ENCODE peak calls at places on chromosome 3, in five cellular contexts. R is GM12864, Z is dorsolateral prefrontal cortex, S is brain microvascular endothelial cell, H is astrocyte of the cerebellum. C is an unnamed sample.

GRCh38 chr3:168191856-168192255 is 96.1 kb upstream of the GOLIM4 start:
- DNase-seq in Z (no peak), H (no peak), S (no peak), R (no peak), C (no peak)

GRCh38 chr3:122797291-122797690 is 2.4 kb downstream of the SLC49A4 start:
- DNase-seq in Z (no peak), S (no peak), H (no peak), R (no peak), C (no peak)

GRCh38 chr3:34017757-34018156 is 219.3 kb downstream of the PDCD6IP start:
- DNase-seq in H (no peak), R (no peak), S (no peak), Z (no peak), C (no peak)

GRCh38 chr3:110074095-110074494 is 736.7 kb upstream of the DPPA4 start:
- DNase-seq in H (no peak), Z (no peak), S (no peak), R (no peak), C (no peak)

GRCh38 chr3:23763040-23763477 is 42.7 kb upstream of the UBE2E1 start:
- DNase-seq in S (no peak), H (no peak), R (no peak), Z (no peak), C (no peak)

GRCh38 chr3:11845661-11846060 is 1.0 kb downstream of the TAMM41 start:
- DNase-seq in R (no peak), Z (no peak), H (no peak), S (no peak), C (no peak)

GRCh38 chr3:71395927-71396695 is 187.4 kb downstream of the FOXP1 start:
- DNase-seq in H (no peak), Z (no peak), S (peak; percentile 65), R (no peak), C (no peak)

GRCh38 chr3:161069441-161070251 is 35.5 kb downstream of the B3GALNT1 start:
- DNase-seq in S (peak; percentile 50), Z (no peak), R (peak; percentile 80), H (peak; percentile 65), C (no peak)

GRCh38 chr3:184619348-184619747 is 57.8 kb downstream of the EPHB3 start:
- DNase-seq in H (no peak), R (no peak), S (no peak), Z (no peak), C (no peak)

GRCh38 chr3:15845475-15845874 is 47.7 kb upstream of the ANKRD28 start:
- DNase-seq in Z (no peak), S (no peak), H (no peak), R (no peak), C (no peak)

GRCh38 chr3:4771238-4771637 is 208.0 kb upstream of the BHLHE40 start:
- DNase-seq in R (no peak), H (no peak), Z (no peak), S (no peak), C (no peak)

GRCh38 chr3:66931699-66932098 is 66.4 kb upstream of the KBTBD8 start:
- DNase-seq in Z (no peak), R (no peak), H (no peak), S (no peak), C (no peak)

GRCh38 chr3:129461461-129462146 is 21.6 kb downstream of the IFT122 start:
- DNase-seq in R (no peak), S (no peak), Z (no peak), H (no peak), C (no peak)

GRCh38 chr3:150286390-150287147 is 121.5 kb upstream of the TSC22D2 start:
- DNase-seq in H (no peak), R (peak; percentile 10), Z (no peak), S (no peak), C (no peak)

GRCh38 chr3:38649500-38650247 is at the start of gene SCN5A:
- DNase-seq in Z (no peak), H (no peak), S (no peak), R (no peak), C (no peak)

GRCh38 chr3:32334675-32335074 is 57.0 kb upstream of the CMTM7 start:
- DNase-seq in R (no peak), Z (no peak), H (no peak), S (no peak), C (no peak)

GRCh38 chr3:7733933-7734332 is 767.7 kb upstream of the LMCD1 start:
- DNase-seq in Z (no peak), R (no peak), S (no peak), H (no peak), C (no peak)

GRCh38 chr3:53708001-53708621 is 138.1 kb downstream of the CHDH start:
- DNase-seq in R (no peak), S (no peak), H (no peak), Z (no peak), C (no peak)

GRCh38 chr3:75338342-75338741 is 325.8 kb upstream of the FRG2C start:
- DNase-seq in R (no peak), H (no peak), S (no peak), Z (no peak), C (no peak)

GRCh38 chr3:60294181-60294580 is 957.1 kb downstream of the FHIT start:
- DNase-seq in Z (no peak), R (no peak), H (peak; percentile 68), S (peak; percentile 55), C (no peak)

GRCh38 chr3:127254730-127255129 is 33.1 kb downstream of the PRR20G start:
- DNase-seq in H (no peak), R (no peak), S (no peak), Z (no peak), C (no peak)

GRCh38 chr3:39181408-39182335 is 10.7 kb downstream of the XIRP1 start:
- DNase-seq in Z (no peak), R (no peak), S (no peak), H (no peak), C (no peak)

GRCh38 chr3:53606793-53607192 is 112.4 kb downstream of the CACNA1D start:
- DNase-seq in H (no peak), S (no peak), Z (no peak), R (no peak), C (no peak)

GRCh38 chr3:184946922-184947321 is 135.0 kb downstream of the VPS8 start:
- DNase-seq in H (no peak), Z (no peak), S (no peak), R (no peak), C (no peak)

GRCh38 chr3:119098620-119099222 is 47.2 kb upstream of the TEX55 start:
- DNase-seq in Z (no peak), R (peak; percentile 2), H (peak; percentile 15), S (peak; percentile 44), C (peak; percentile 6)

DNA sequence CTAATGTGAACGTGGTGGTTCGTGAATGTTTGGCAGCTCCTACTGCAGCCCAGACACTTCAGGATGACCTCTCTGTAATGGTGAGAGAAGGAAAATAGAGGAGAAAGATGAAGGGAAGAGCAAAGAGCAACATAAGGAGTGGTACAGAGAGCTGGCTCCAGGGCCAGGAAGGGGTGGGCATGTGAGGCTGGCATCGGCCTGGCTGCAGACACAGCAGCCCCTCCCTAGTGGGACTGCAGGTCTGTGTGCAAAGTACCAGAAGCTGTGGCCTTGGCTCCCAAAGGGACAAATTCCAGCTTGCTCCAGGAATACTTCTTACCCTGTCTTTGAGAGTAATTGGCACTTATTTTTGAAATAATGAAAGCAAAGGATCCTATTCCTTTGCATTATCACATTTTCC is 10.0 kb downstream of the FSTL1 start:
- DNase-seq in H (no peak), R (no peak), Z (no peak), S (no peak), C (no peak)
- H3K4me3 ChIP-seq in H (no peak overlapping the region), R (no peak overlapping the region), Z (no peak overlapping the region), S (no peak overlapping the region), C (no peak overlapping the region)

DNA sequence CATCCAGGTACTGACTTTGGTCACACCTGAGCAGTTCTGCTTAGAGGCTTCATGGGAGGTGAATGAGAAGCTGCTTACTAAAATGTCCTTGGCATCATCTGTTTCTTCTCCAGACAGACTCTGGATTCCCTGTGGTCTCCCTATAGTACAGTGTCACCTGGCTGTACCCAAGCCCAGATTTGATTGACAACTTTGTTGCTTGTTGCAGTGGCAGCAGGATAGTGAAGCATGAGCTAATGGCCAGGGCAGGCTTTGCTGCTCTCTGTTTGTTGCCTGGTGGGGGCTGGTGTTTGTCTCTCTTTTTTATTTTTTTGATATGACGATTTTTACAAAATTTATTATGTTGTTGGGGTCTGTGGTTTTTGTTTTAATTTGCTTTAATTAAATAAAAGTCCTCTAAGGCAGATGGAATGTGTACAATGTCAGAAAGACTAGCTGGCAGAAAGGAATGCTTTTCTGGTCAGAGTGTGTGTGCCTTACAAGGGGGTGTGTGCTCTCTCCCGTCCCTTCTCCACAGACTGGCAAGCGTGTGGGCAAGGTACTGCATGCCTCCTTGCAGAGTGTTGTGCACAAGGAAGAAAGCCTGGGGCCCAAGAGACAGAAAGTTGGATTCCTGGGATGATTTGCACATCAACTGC is 15.3 kb upstream of the CLEC3B start:
- DNase-seq in H (no peak), S (no peak), Z (no peak), R (no peak), C (no peak)
- TF ChIP-seq CTCF in H (no peak), S (no peak), Z (no peak), R (no peak), C (no peak)

GRCh38 chr3:80405618-80406017 is 637.8 kb upstream of the ROBO1 start:
- DNase-seq in H (no peak), Z (no peak), S (no peak), R (no peak), C (no peak)
- H3K4me3 ChIP-seq in H (no peak overlapping the region), Z (no peak overlapping the region), S (no peak overlapping the region), R (no peak overlapping the region), C (no peak overlapping the region)

GRCh38 chr3:14153663-14154062 is 24.7 kb downstream of the XPC start:
- DNase-seq in R (no peak), H (no peak), Z (no peak), S (no peak), C (no peak)

GRCh38 chr3:14151471-14152083 is 26.7 kb downstream of the TMEM43 start:
- DNase-seq in S (no peak), H (no peak), Z (no peak), R (no peak), C (no peak)

GRCh38 chr3:14150491-14151230 is 25.8 kb downstream of the TMEM43 start:
- DNase-seq in S (no peak), R (no peak), Z (no peak), H (no peak), C (no peak)

GRCh38 chr3:14152963-14153355 is 25.4 kb downstream of the XPC start:
- DNase-seq in H (no peak), S (no peak), Z (no peak), R (no peak), C (no peak)

GRCh38 chr3:14152233-14152962 is 26.0 kb downstream of the XPC start:
- DNase-seq in Z (no peak), H (no peak), S (no peak), R (no peak), C (no peak)
- TF ChIP-seq CTCF in Z (no peak), H (peak; percentile 26), S (peak; percentile 56), R (peak; percentile 33), C (peak; percentile 50)

GRCh38 chr3:48662140-48662752 is 440 bp downstream of the CELSR3 start:
- DNase-seq in R (no peak), H (no peak), Z (no peak), S (no peak), C (no peak)
- H3K4me3 ChIP-seq in R (peak overlapping the region; percentile 6), H (peak overlapping the region; percentile 54), Z (peak overlapping the region; percentile 74), S (peak overlapping the region; percentile 64), C (peak overlapping the region; percentile 38)

C was measured in HFF-Myc.